ENCODE peak calls at places on chromosomes 7 and 10, in ten cellular contexts. One of them, this sample, is unnamed.

GRCh38 chr7:22864855-22865606 is 42.4 kb upstream of the TOMM7 start:
- DNase-seq in fibroblast of the aortic adventitia: peak
- DNase-seq in endothelial cell: no peak
- DNase-seq in DMS79 treated with DMSO at 0.1 percent for 48 hours: no peak
- DNase-seq in EH: no peak
- DNase-seq in choroid plexus epithelial cell: no peak
- DNase-seq in NCI-H2029: no peak
- DNase-seq in Ammon's horn: no peak
- DNase-seq in bronchial epithelial cell: no peak
- DNase-seq in iPS-NIHi11: no peak
- DNase-seq in this sample: no peak

GRCh38 chr7:55160539-55160938 is 141.7 kb downstream of the EGFR start:
- DNase-seq in fibroblast of the aortic adventitia: peak
- DNase-seq in endothelial cell: no peak
- DNase-seq in DMS79 treated with DMSO at 0.1 percent for 48 hours: no peak
- DNase-seq in EH: peak
- DNase-seq in choroid plexus epithelial cell: peak
- DNase-seq in NCI-H2029: no peak
- DNase-seq in Ammon's horn: no peak
- DNase-seq in bronchial epithelial cell: no peak
- DNase-seq in iPS-NIHi11: no peak
- DNase-seq in this sample: no peak

GRCh38 chr7:128257458-128257857 is 16.4 kb downstream of the LEP start:
- DNase-seq in fibroblast of the aortic adventitia: no peak
- DNase-seq in endothelial cell: no peak
- DNase-seq in DMS79 treated with DMSO at 0.1 percent for 48 hours: no peak
- DNase-seq in EH: no peak
- DNase-seq in choroid plexus epithelial cell: no peak
- DNase-seq in NCI-H2029: no peak
- DNase-seq in Ammon's horn: no peak
- DNase-seq in bronchial epithelial cell: no peak
- DNase-seq in iPS-NIHi11: no peak
- DNase-seq in this sample: no peak

GRCh38 chr7:140229591-140230516 is 53.1 kb upstream of the KDM7A start:
- DNase-seq in fibroblast of the aortic adventitia: no peak
- DNase-seq in endothelial cell: peak
- DNase-seq in DMS79 treated with DMSO at 0.1 percent for 48 hours: peak
- DNase-seq in EH: no peak
- DNase-seq in choroid plexus epithelial cell: no peak
- DNase-seq in NCI-H2029: peak
- DNase-seq in Ammon's horn: no peak
- DNase-seq in bronchial epithelial cell: no peak
- DNase-seq in iPS-NIHi11: peak
- DNase-seq in this sample: peak

GRCh38 chr7:120402801-120403200 is 129.8 kb downstream of the KCND2 start:
- DNase-seq in fibroblast of the aortic adventitia: peak
- DNase-seq in endothelial cell: no peak
- DNase-seq in DMS79 treated with DMSO at 0.1 percent for 48 hours: no peak
- DNase-seq in EH: no peak
- DNase-seq in choroid plexus epithelial cell: peak
- DNase-seq in NCI-H2029: no peak
- DNase-seq in Ammon's horn: no peak
- DNase-seq in bronchial epithelial cell: peak
- DNase-seq in iPS-NIHi11: no peak
- DNase-seq in this sample: no peak

GRCh38 chr10:5890519-5890878 is 456 bp downstream of the FBH1 start:
- DNase-seq in fibroblast of the aortic adventitia: no peak
- DNase-seq in endothelial cell: peak
- DNase-seq in DMS79 treated with DMSO at 0.1 percent for 48 hours: no peak
- DNase-seq in EH: peak
- DNase-seq in choroid plexus epithelial cell: no peak
- DNase-seq in NCI-H2029: no peak
- DNase-seq in Ammon's horn: no peak
- DNase-seq in bronchial epithelial cell: peak
- DNase-seq in iPS-NIHi11: peak
- DNase-seq in this sample: peak

GRCh38 chr10:5442056-5442989 is 30.0 kb downstream of the NET1 start:
- DNase-seq in fibroblast of the aortic adventitia: peak
- DNase-seq in endothelial cell: peak
- DNase-seq in DMS79 treated with DMSO at 0.1 percent for 48 hours: peak
- DNase-seq in EH: peak
- DNase-seq in choroid plexus epithelial cell: peak
- DNase-seq in NCI-H2029: no peak
- DNase-seq in Ammon's horn: peak
- DNase-seq in bronchial epithelial cell: peak
- DNase-seq in iPS-NIHi11: peak
- DNase-seq in this sample: peak

GRCh38 chr10:52212802-52213510 is 101.1 kb upstream of the DKK1 start:
- DNase-seq in fibroblast of the aortic adventitia: peak
- DNase-seq in endothelial cell: no peak
- DNase-seq in DMS79 treated with DMSO at 0.1 percent for 48 hours: no peak
- DNase-seq in EH: no peak
- DNase-seq in choroid plexus epithelial cell: peak
- DNase-seq in NCI-H2029: no peak
- DNase-seq in Ammon's horn: no peak
- DNase-seq in bronchial epithelial cell: no peak
- DNase-seq in iPS-NIHi11: no peak
- DNase-seq in this sample: no peak

GRCh38 chr10:74379474-74379873 is 228.5 kb downstream of the ADK start:
- DNase-seq in fibroblast of the aortic adventitia: no peak
- DNase-seq in endothelial cell: no peak
- DNase-seq in DMS79 treated with DMSO at 0.1 percent for 48 hours: no peak
- DNase-seq in EH: no peak
- DNase-seq in choroid plexus epithelial cell: no peak
- DNase-seq in NCI-H2029: no peak
- DNase-seq in Ammon's horn: no peak
- DNase-seq in bronchial epithelial cell: no peak
- DNase-seq in iPS-NIHi11: no peak
- DNase-seq in this sample: no peak

GRCh38 chr7:63925262-63925625 is 73.4 kb upstream of the ZNF722 start:
- DNase-seq in fibroblast of the aortic adventitia: no peak
- DNase-seq in endothelial cell: no peak
- DNase-seq in DMS79 treated with DMSO at 0.1 percent for 48 hours: no peak
- DNase-seq in EH: no peak
- DNase-seq in choroid plexus epithelial cell: no peak
- DNase-seq in NCI-H2029: no peak
- DNase-seq in Ammon's horn: no peak
- DNase-seq in bronchial epithelial cell: no peak
- DNase-seq in iPS-NIHi11: no peak
- DNase-seq in this sample: no peak

GRCh38 chr10:43105119-43105792 is 28.4 kb downstream of the RET start:
- DNase-seq in fibroblast of the aortic adventitia: peak
- DNase-seq in endothelial cell: peak
- DNase-seq in DMS79 treated with DMSO at 0.1 percent for 48 hours: peak
- DNase-seq in EH: peak
- DNase-seq in choroid plexus epithelial cell: peak
- DNase-seq in NCI-H2029: peak
- DNase-seq in Ammon's horn: peak
- DNase-seq in bronchial epithelial cell: peak
- DNase-seq in iPS-NIHi11: peak
- DNase-seq in this sample: peak

GRCh38 chr10:2232479-2232878 is 495.2 kb upstream of the ADARB2 start:
- DNase-seq in fibroblast of the aortic adventitia: no peak
- DNase-seq in endothelial cell: no peak
- DNase-seq in DMS79 treated with DMSO at 0.1 percent for 48 hours: no peak
- DNase-seq in EH: no peak
- DNase-seq in choroid plexus epithelial cell: no peak
- DNase-seq in NCI-H2029: no peak
- DNase-seq in Ammon's horn: no peak
- DNase-seq in bronchial epithelial cell: no peak
- DNase-seq in iPS-NIHi11: peak
- DNase-seq in this sample: no peak

GRCh38 chr7:153590136-153590535 is 462.1 kb upstream of the DPP6 start:
- DNase-seq in fibroblast of the aortic adventitia: no peak
- DNase-seq in endothelial cell: no peak
- DNase-seq in DMS79 treated with DMSO at 0.1 percent for 48 hours: no peak
- DNase-seq in EH: no peak
- DNase-seq in choroid plexus epithelial cell: no peak
- DNase-seq in NCI-H2029: no peak
- DNase-seq in Ammon's horn: no peak
- DNase-seq in bronchial epithelial cell: no peak
- DNase-seq in iPS-NIHi11: no peak
- DNase-seq in this sample: no peak

GRCh38 chr7:34191766-34192550 is 286.6 kb downstream of the BMPER start:
- DNase-seq in fibroblast of the aortic adventitia: no peak
- DNase-seq in endothelial cell: no peak
- DNase-seq in DMS79 treated with DMSO at 0.1 percent for 48 hours: no peak
- DNase-seq in EH: peak
- DNase-seq in choroid plexus epithelial cell: no peak
- DNase-seq in NCI-H2029: no peak
- DNase-seq in Ammon's horn: peak
- DNase-seq in bronchial epithelial cell: no peak
- DNase-seq in iPS-NIHi11: no peak
- DNase-seq in this sample: no peak

GRCh38 chr7:19117870-19118608 is 603 bp upstream of the TWIST1 start:
- DNase-seq in fibroblast of the aortic adventitia: no peak
- DNase-seq in endothelial cell: peak
- DNase-seq in DMS79 treated with DMSO at 0.1 percent for 48 hours: no peak
- DNase-seq in EH: peak
- DNase-seq in choroid plexus epithelial cell: peak
- DNase-seq in NCI-H2029: no peak
- DNase-seq in Ammon's horn: no peak
- DNase-seq in bronchial epithelial cell: no peak
- DNase-seq in iPS-NIHi11: peak
- DNase-seq in this sample: no peak

GRCh38 chr7:111011500-111011899 is 79.4 kb upstream of the LRRN3 start:
- DNase-seq in fibroblast of the aortic adventitia: no peak
- DNase-seq in endothelial cell: no peak
- DNase-seq in DMS79 treated with DMSO at 0.1 percent for 48 hours: no peak
- DNase-seq in EH: peak
- DNase-seq in choroid plexus epithelial cell: peak
- DNase-seq in NCI-H2029: no peak
- DNase-seq in Ammon's horn: no peak
- DNase-seq in bronchial epithelial cell: peak
- DNase-seq in iPS-NIHi11: no peak
- DNase-seq in this sample: no peak

GRCh38 chr7:38367301-38367700 is 93.9 kb upstream of the TARP start:
- DNase-seq in fibroblast of the aortic adventitia: no peak
- DNase-seq in endothelial cell: no peak
- DNase-seq in DMS79 treated with DMSO at 0.1 percent for 48 hours: no peak
- DNase-seq in EH: no peak
- DNase-seq in choroid plexus epithelial cell: no peak
- DNase-seq in NCI-H2029: no peak
- DNase-seq in Ammon's horn: no peak
- DNase-seq in bronchial epithelial cell: no peak
- DNase-seq in iPS-NIHi11: no peak
- DNase-seq in this sample: no peak

GRCh38 chr10:47027812-47028260 is 116.6 kb downstream of the PTPN20 start:
- DNase-seq in fibroblast of the aortic adventitia: no peak
- DNase-seq in endothelial cell: no peak
- DNase-seq in DMS79 treated with DMSO at 0.1 percent for 48 hours: no peak
- DNase-seq in EH: no peak
- DNase-seq in choroid plexus epithelial cell: no peak
- DNase-seq in NCI-H2029: no peak
- DNase-seq in Ammon's horn: no peak
- DNase-seq in bronchial epithelial cell: no peak
- DNase-seq in iPS-NIHi11: no peak
- DNase-seq in this sample: no peak

GRCh38 chr7:12947465-12947864 is 260.0 kb downstream of the ARL4A start:
- DNase-seq in fibroblast of the aortic adventitia: no peak
- DNase-seq in endothelial cell: no peak
- DNase-seq in DMS79 treated with DMSO at 0.1 percent for 48 hours: no peak
- DNase-seq in EH: no peak
- DNase-seq in choroid plexus epithelial cell: no peak
- DNase-seq in NCI-H2029: no peak
- DNase-seq in Ammon's horn: no peak
- DNase-seq in bronchial epithelial cell: no peak
- DNase-seq in iPS-NIHi11: no peak
- DNase-seq in this sample: no peak

GRCh38 chr10:79058899-79059771 is 9.6 kb upstream of the ZMIZ1 start:
- DNase-seq in fibroblast of the aortic adventitia: no peak
- DNase-seq in endothelial cell: no peak
- DNase-seq in DMS79 treated with DMSO at 0.1 percent for 48 hours: no peak
- DNase-seq in EH: no peak
- DNase-seq in choroid plexus epithelial cell: no peak
- DNase-seq in NCI-H2029: no peak
- DNase-seq in Ammon's horn: no peak
- DNase-seq in bronchial epithelial cell: no peak
- DNase-seq in iPS-NIHi11: no peak
- DNase-seq in this sample: peak

GRCh38 chr7:109476409-109476808 is 906.7 kb downstream of the DNAJB9 start:
- DNase-seq in fibroblast of the aortic adventitia: no peak
- DNase-seq in endothelial cell: no peak
- DNase-seq in DMS79 treated with DMSO at 0.1 percent for 48 hours: peak
- DNase-seq in EH: no peak
- DNase-seq in choroid plexus epithelial cell: no peak
- DNase-seq in NCI-H2029: no peak
- DNase-seq in Ammon's horn: no peak
- DNase-seq in bronchial epithelial cell: no peak
- DNase-seq in iPS-NIHi11: no peak
- DNase-seq in this sample: no peak

GRCh38 chr7:2527505-2528464 is 8.2 kb downstream of the LFNG start:
- DNase-seq in fibroblast of the aortic adventitia: peak
- DNase-seq in endothelial cell: no peak
- DNase-seq in DMS79 treated with DMSO at 0.1 percent for 48 hours: peak
- DNase-seq in EH: peak
- DNase-seq in choroid plexus epithelial cell: peak
- DNase-seq in NCI-H2029: peak
- DNase-seq in Ammon's horn: no peak
- DNase-seq in bronchial epithelial cell: peak
- DNase-seq in iPS-NIHi11: no peak
- DNase-seq in this sample: peak